ENCODE peak calls at places on chromosomes 4 and X, in ten cellular contexts. B is neural crest cell; S is AG09319; D is cardiac muscle cell; W is stimulated activated CD4-positive, alpha-beta T cell treated with anti-CD3 and anti-CD28 coated beads, Interleukin-15, amount 100 ng/mL, for 1 hour; O is nucleus accumbens; U is NCI-H2081; Q is D341Med; M is activated CD8-positive, alpha-beta memory T cell treated with anti-CD3 and anti-CD28 coated beads for 48 hours; V is GM04504. I is an unnamed sample.
A peak's percentile ranks its signal among the peaks of the same experiment; 100 is the strongest.

GRCh38 chrX:47579537-47579936 is 2.7 kb upstream of the TIMP1 start:
- DNase-seq in B (no peak), S (no peak), D (no peak), W (no peak), O (no peak), U (no peak), Q (no peak), M (no peak), V (no peak), I (no peak)

GRCh38 chr4:140326395-140326993 is 47.0 kb upstream of the SCOC start:
- DNase-seq in B (no peak), S (no peak), D (peak; percentile 66), W (no peak), O (no peak), U (peak; percentile 17), Q (peak; percentile 65), M (no peak), V (peak; percentile 18), I (peak; percentile 2)

GRCh38 chrX:151754042-151754419 is 19.5 kb downstream of the CNGA2 start:
- DNase-seq in B (no peak), S (peak; percentile 55), D (no peak), W (no peak), O (no peak), U (no peak), Q (no peak), M (no peak), V (peak; percentile 64), I (no peak)

GRCh38 chr4:53651142-53651720 is 59.9 kb upstream of the LNX1 start:
- DNase-seq in B (no peak), S (no peak), D (no peak), W (no peak), O (no peak), U (no peak), Q (no peak), M (no peak), V (no peak), I (no peak)

GRCh38 chrX:7201481-7201880 is 53.5 kb upstream of the PUDP start:
- DNase-seq in B (no peak), S (no peak), D (no peak), W (no peak), O (no peak), U (no peak), Q (no peak), M (no peak), V (no peak), I (no peak)

GRCh38 chrX:12076046-12076445 is 62.2 kb upstream of the FRMPD4 start:
- DNase-seq in B (no peak), S (no peak), D (no peak), W (no peak), O (no peak), U (no peak), Q (no peak), M (no peak), V (no peak), I (no peak)

GRCh38 chrX:71053217-71053621 is 14.9 kb downstream of the SNX12 start:
- DNase-seq in B (no peak), S (no peak), D (peak; percentile 75), W (no peak), O (no peak), U (no peak), Q (no peak), M (no peak), V (no peak), I (no peak)

GRCh38 chrX:6446588-6446987 is 88.3 kb downstream of the VCX3A start:
- DNase-seq in B (no peak), S (no peak), D (no peak), W (no peak), O (no peak), U (no peak), Q (no peak), M (no peak), V (no peak), I (no peak)

GRCh38 chrX:153922932-153923857 is 2.9 kb downstream of the ARHGAP4 start:
- DNase-seq in B (no peak), S (peak; percentile 8), D (no peak), W (no peak), O (no peak), U (peak; percentile 29), Q (no peak), M (no peak), V (peak; percentile 35), I (peak; percentile 14)

GRCh38 chrX:107677501-107677901 is 49.2 kb downstream of the PRPS1 start:
- DNase-seq in B (no peak), S (no peak), D (peak; percentile 29), W (no peak), O (no peak), U (no peak), Q (no peak), M (no peak), V (no peak), I (no peak)

GRCh38 chr4:45910511-45910910 is 213.3 kb downstream of the GABRG1 start:
- DNase-seq in B (no peak), S (no peak), D (peak; percentile 8), W (no peak), O (no peak), U (no peak), Q (peak; percentile 71), M (no peak), V (no peak), I (no peak)

GRCh38 chr4:25223770-25224375 is 10.0 kb upstream of the PI4K2B start:
- DNase-seq in B (peak; percentile 9), S (no peak), D (no peak), W (no peak), O (no peak), U (no peak), Q (no peak), M (no peak), V (no peak), I (no peak)

GRCh38 chrX:23494741-23495140 is 160.1 kb downstream of the PTCHD1 start:
- DNase-seq in B (no peak), S (no peak), D (no peak), W (no peak), O (no peak), U (no peak), Q (no peak), M (no peak), V (no peak), I (no peak)

GRCh38 chrX:110015027-110015426 is 12.1 kb downstream of the TMEM164 start:
- DNase-seq in B (no peak), S (no peak), D (no peak), W (no peak), O (no peak), U (no peak), Q (no peak), M (no peak), V (no peak), I (no peak)

GRCh38 chrX:87265518-87265917 is 252.1 kb upstream of the KLHL4 start:
- DNase-seq in B (no peak), S (no peak), D (no peak), W (no peak), O (no peak), U (no peak), Q (no peak), M (no peak), V (no peak), I (no peak)

GRCh38 chrX:73127700-73128241 is 48.5 kb upstream of the PABPC1L2A start:
- DNase-seq in B (no peak), S (no peak), D (peak; percentile 17), W (no peak), O (no peak), U (no peak), Q (no peak), M (no peak), V (no peak), I (peak; percentile 0)

GRCh38 chrX:30830544-30830943 is 58.5 kb downstream of the TAB3 start:
- DNase-seq in B (no peak), S (no peak), D (no peak), W (no peak), O (no peak), U (no peak), Q (no peak), M (no peak), V (no peak), I (no peak)

GRCh38 chr4:86818845-86819244 is 30.3 kb downstream of the SLC10A6 start:
- DNase-seq in B (no peak), S (no peak), D (no peak), W (no peak), O (no peak), U (no peak), Q (no peak), M (no peak), V (no peak), I (no peak)

GRCh38 chr4:150297861-150298474 is 219.7 kb downstream of the DCLK2 start:
- DNase-seq in B (peak; percentile 31), S (peak; percentile 49), D (peak; percentile 62), W (no peak), O (no peak), U (peak; percentile 21), Q (peak; percentile 27), M (no peak), V (peak; percentile 27), I (no peak)

GRCh38 chr4:92189146-92189545 is 114.6 kb upstream of the GRID2 start:
- DNase-seq in B (no peak), S (no peak), D (no peak), W (no peak), O (no peak), U (no peak), Q (no peak), M (no peak), V (no peak), I (no peak)

GRCh38 chrX:38612281-38612680 is 50.9 kb downstream of the TSPAN7 start:
- DNase-seq in B (no peak), S (no peak), D (no peak), W (no peak), O (no peak), U (no peak), Q (no peak), M (no peak), V (no peak), I (peak; percentile 13)

GRCh38 chr4:120769227-120769626 is 153.3 kb downstream of the PRDM5 start:
- DNase-seq in B (no peak), S (peak; percentile 10), D (no peak), W (no peak), O (no peak), U (no peak), Q (no peak), M (no peak), V (peak; percentile 31), I (no peak)

GRCh38 chrX:69387559-69388487 is 116.3 kb upstream of the NALF2 start:
- DNase-seq in B (peak; percentile 78), S (peak; percentile 14), D (peak; percentile 72), W (peak; percentile 3), O (no peak), U (peak; percentile 26), Q (peak; percentile 79), M (no peak), V (peak; percentile 7), I (no peak)

GRCh38 chr4:6476893-6477292 is 4.5 kb upstream of the PPP2R2C start:
- DNase-seq in B (no peak), S (no peak), D (no peak), W (no peak), O (no peak), U (no peak), Q (no peak), M (no peak), V (no peak), I (no peak)

I was measured in occipital lobe.